ENCODE peak calls at places on chromosomes 4 and X, in seven cellular contexts. M is nucleus accumbens, I is PC-9, D is RKO, K is GM19239, U is Caco-2, N is HT-29. H is an unnamed sample.

GRCh38 chr4:2788532-2789103 is 4.3 kb upstream of the SH3BP2 start:
- DNase-seq in M (no peak), I (no peak), D (no peak), K (no peak), U (peak), N (no peak), H (peak)

GRCh38 chr4:83651846-83652245 is 115.9 kb downstream of the GPAT3 start:
- DNase-seq in M (no peak), I (no peak), D (no peak), K (no peak), U (no peak), N (no peak), H (no peak)

GRCh38 chr4:86967798-86968197 is 33.0 kb downstream of the AFF1 start:
- DNase-seq in M (no peak), I (no peak), D (no peak), K (no peak), U (no peak), N (no peak), H (no peak)

GRCh38 chr4:181364504-181364903 is 878.7 kb upstream of the TENM3 start:
- DNase-seq in M (no peak), I (no peak), D (no peak), K (no peak), U (no peak), N (no peak), H (no peak)

GRCh38 chr4:123940604-123941003 is 544.0 kb downstream of the SPRY1 start:
- DNase-seq in M (no peak), I (no peak), D (no peak), K (no peak), U (no peak), N (no peak), H (no peak)

GRCh38 chr4:7967501-7968261 is 28.0 kb upstream of the AFAP1 start:
- DNase-seq in M (no peak), I (no peak), D (no peak), K (no peak), U (no peak), N (peak), H (no peak)

GRCh38 chrX:100685284-100685996 is 41.4 kb downstream of the SRPX2 start:
- DNase-seq in M (peak), I (peak), D (peak), K (peak), U (peak), N (peak), H (peak)

GRCh38 chr4:114052227-114052626 is 72.8 kb upstream of the ARSJ start:
- DNase-seq in M (no peak), I (no peak), D (no peak), K (no peak), U (no peak), N (no peak), H (no peak)

GRCh38 chr4:1410491-1411325 is 4.5 kb upstream of the NKX1-1 start:
- DNase-seq in M (no peak), I (no peak), D (peak), K (peak), U (no peak), N (no peak), H (peak)

GRCh38 chrX:49754238-49754857 is 58.6 kb upstream of the PAGE1 start:
- DNase-seq in M (peak), I (no peak), D (peak), K (no peak), U (no peak), N (peak), H (peak)

GRCh38 chr4:17721496-17722360 is 59.7 kb downstream of the FAM184B start:
- DNase-seq in M (peak), I (no peak), D (no peak), K (no peak), U (no peak), N (no peak), H (no peak)

GRCh38 chrX:46819136-46819535 is 17.7 kb upstream of the RP2 start:
- DNase-seq in M (no peak), I (no peak), D (no peak), K (no peak), U (peak), N (no peak), H (no peak)

GRCh38 chr4:140286503-140286902 is 86.9 kb upstream of the SCOC start:
- DNase-seq in M (no peak), I (no peak), D (no peak), K (no peak), U (no peak), N (no peak), H (no peak)

GRCh38 chrX:131262738-131263679 is 26.1 kb downstream of the IGSF1 start:
- DNase-seq in M (no peak), I (no peak), D (peak), K (no peak), U (peak), N (peak), H (peak)